ENCODE peak calls at places on chromosome 21, in ten cellular contexts. One of them, this sample, is unnamed.

GRCh38 chr21:44761747-44762208 is 39.8 kb downstream of the UBE2G2 start:
- DNase-seq in heart left ventricle: no peak
- DNase-seq in stimulated activated CD8-positive, alpha-beta memory T cell treated with anti-CD3 and anti-CD28 coated beads, Interleukin-15, amount 100 ng/mL, for 4 hours: no peak
- DNase-seq in fibroblast of mammary gland: no peak
- DNase-seq in HS-5: no peak
- DNase-seq in activated T-helper 1 cell treated with anti-CD3 and anti-CD28 coated beads, Interleukin-12 subunit alpha, Interleukin-12 subunit beta, Interleukin-2, Interleukin-4 antibody, amounts not matched to agents 30 ng/mL and 10 ng/mL and 1 ng/mL, durations not matched to agents 14 hours and 24 hours and 36 hours: no peak
- DNase-seq in T-helper 9 cell: no peak
- DNase-seq in H7: peak; percentile 60
- DNase-seq in cardiac septum: peak; percentile 36
- DNase-seq in retinal pigment epithelial cell: no peak
- DNase-seq in this sample: no peak

GRCh38 chr21:45644041-45644906 is 749 bp downstream of the PCBP3 start:
- DNase-seq in retinal pigment epithelial cell: no peak
- DNase-seq in H7: peak; percentile 76
- DNase-seq in activated T-helper 1 cell treated with anti-CD3 and anti-CD28 coated beads, Interleukin-12 subunit alpha, Interleukin-12 subunit beta, Interleukin-2, Interleukin-4 antibody, amounts not matched to agents 30 ng/mL and 10 ng/mL and 1 ng/mL, durations not matched to agents 14 hours and 24 hours and 36 hours: peak; percentile 39
- DNase-seq in heart left ventricle: no peak
- DNase-seq in HS-5: no peak
- DNase-seq in T-helper 9 cell: no peak
- DNase-seq in cardiac septum: no peak
- DNase-seq in fibroblast of mammary gland: no peak
- DNase-seq in stimulated activated CD8-positive, alpha-beta memory T cell treated with anti-CD3 and anti-CD28 coated beads, Interleukin-15, amount 100 ng/mL, for 4 hours: no peak
- DNase-seq in this sample: no peak

GRCh38 chr21:45906196-45906805 is 75.3 kb upstream of the COL6A1 start:
- DNase-seq in heart left ventricle: no peak
- DNase-seq in H7: no peak
- DNase-seq in fibroblast of mammary gland: no peak
- DNase-seq in cardiac septum: no peak
- DNase-seq in activated T-helper 1 cell treated with anti-CD3 and anti-CD28 coated beads, Interleukin-12 subunit alpha, Interleukin-12 subunit beta, Interleukin-2, Interleukin-4 antibody, amounts not matched to agents 30 ng/mL and 10 ng/mL and 1 ng/mL, durations not matched to agents 14 hours and 24 hours and 36 hours: no peak
- DNase-seq in T-helper 9 cell: no peak
- DNase-seq in HS-5: no peak
- DNase-seq in retinal pigment epithelial cell: no peak
- DNase-seq in stimulated activated CD8-positive, alpha-beta memory T cell treated with anti-CD3 and anti-CD28 coated beads, Interleukin-15, amount 100 ng/mL, for 4 hours: no peak
- DNase-seq in this sample: no peak

GRCh38 chr21:36425286-36425685 is 40.1 kb downstream of the CHAF1B start:
- DNase-seq in heart left ventricle: no peak
- DNase-seq in T-helper 9 cell: no peak
- DNase-seq in stimulated activated CD8-positive, alpha-beta memory T cell treated with anti-CD3 and anti-CD28 coated beads, Interleukin-15, amount 100 ng/mL, for 4 hours: no peak
- DNase-seq in activated T-helper 1 cell treated with anti-CD3 and anti-CD28 coated beads, Interleukin-12 subunit alpha, Interleukin-12 subunit beta, Interleukin-2, Interleukin-4 antibody, amounts not matched to agents 30 ng/mL and 10 ng/mL and 1 ng/mL, durations not matched to agents 14 hours and 24 hours and 36 hours: no peak
- DNase-seq in cardiac septum: no peak
- DNase-seq in retinal pigment epithelial cell: no peak
- DNase-seq in H7: no peak
- DNase-seq in HS-5: no peak
- DNase-seq in fibroblast of mammary gland: peak; percentile 62
- DNase-seq in this sample: no peak

GRCh38 chr21:33755354-33755753 is 113.1 kb downstream of the ITSN1 start:
- DNase-seq in cardiac septum: no peak
- DNase-seq in fibroblast of mammary gland: no peak
- DNase-seq in HS-5: no peak
- DNase-seq in heart left ventricle: no peak
- DNase-seq in stimulated activated CD8-positive, alpha-beta memory T cell treated with anti-CD3 and anti-CD28 coated beads, Interleukin-15, amount 100 ng/mL, for 4 hours: no peak
- DNase-seq in activated T-helper 1 cell treated with anti-CD3 and anti-CD28 coated beads, Interleukin-12 subunit alpha, Interleukin-12 subunit beta, Interleukin-2, Interleukin-4 antibody, amounts not matched to agents 30 ng/mL and 10 ng/mL and 1 ng/mL, durations not matched to agents 14 hours and 24 hours and 36 hours: no peak
- DNase-seq in retinal pigment epithelial cell: no peak
- DNase-seq in T-helper 9 cell: no peak
- DNase-seq in H7: no peak
- DNase-seq in this sample: no peak

GRCh38 chr21:25329227-25329626 is 278.1 kb downstream of the MRPL39 start:
- DNase-seq in cardiac septum: no peak
- DNase-seq in T-helper 9 cell: no peak
- DNase-seq in heart left ventricle: no peak
- DNase-seq in activated T-helper 1 cell treated with anti-CD3 and anti-CD28 coated beads, Interleukin-12 subunit alpha, Interleukin-12 subunit beta, Interleukin-2, Interleukin-4 antibody, amounts not matched to agents 30 ng/mL and 10 ng/mL and 1 ng/mL, durations not matched to agents 14 hours and 24 hours and 36 hours: no peak
- DNase-seq in HS-5: peak; percentile 93
- DNase-seq in retinal pigment epithelial cell: no peak
- DNase-seq in H7: no peak
- DNase-seq in stimulated activated CD8-positive, alpha-beta memory T cell treated with anti-CD3 and anti-CD28 coated beads, Interleukin-15, amount 100 ng/mL, for 4 hours: no peak
- DNase-seq in fibroblast of mammary gland: peak; percentile 93
- DNase-seq in this sample: no peak

GRCh38 chr21:38475519-38475918 is 22.8 kb downstream of the ERG start:
- DNase-seq in cardiac septum: no peak
- DNase-seq in retinal pigment epithelial cell: no peak
- DNase-seq in activated T-helper 1 cell treated with anti-CD3 and anti-CD28 coated beads, Interleukin-12 subunit alpha, Interleukin-12 subunit beta, Interleukin-2, Interleukin-4 antibody, amounts not matched to agents 30 ng/mL and 10 ng/mL and 1 ng/mL, durations not matched to agents 14 hours and 24 hours and 36 hours: no peak
- DNase-seq in stimulated activated CD8-positive, alpha-beta memory T cell treated with anti-CD3 and anti-CD28 coated beads, Interleukin-15, amount 100 ng/mL, for 4 hours: no peak
- DNase-seq in HS-5: no peak
- DNase-seq in T-helper 9 cell: no peak
- DNase-seq in heart left ventricle: no peak
- DNase-seq in fibroblast of mammary gland: no peak
- DNase-seq in H7: no peak
- DNase-seq in this sample: no peak

GRCh38 chr21:26849428-26850115 is 4.4 kb upstream of the ADAMTS1 start:
- DNase-seq in stimulated activated CD8-positive, alpha-beta memory T cell treated with anti-CD3 and anti-CD28 coated beads, Interleukin-15, amount 100 ng/mL, for 4 hours: no peak
- DNase-seq in H7: peak; percentile 19
- DNase-seq in T-helper 9 cell: no peak
- DNase-seq in HS-5: no peak
- DNase-seq in fibroblast of mammary gland: peak; percentile 80
- DNase-seq in heart left ventricle: peak; percentile 33
- DNase-seq in retinal pigment epithelial cell: no peak
- DNase-seq in cardiac septum: no peak
- DNase-seq in activated T-helper 1 cell treated with anti-CD3 and anti-CD28 coated beads, Interleukin-12 subunit alpha, Interleukin-12 subunit beta, Interleukin-2, Interleukin-4 antibody, amounts not matched to agents 30 ng/mL and 10 ng/mL and 1 ng/mL, durations not matched to agents 14 hours and 24 hours and 36 hours: no peak
- DNase-seq in this sample: no peak

GRCh38 chr21:31730687-31731111 is 1.2 kb downstream of the SCAF4 start:
- DNase-seq in fibroblast of mammary gland: no peak
- DNase-seq in activated T-helper 1 cell treated with anti-CD3 and anti-CD28 coated beads, Interleukin-12 subunit alpha, Interleukin-12 subunit beta, Interleukin-2, Interleukin-4 antibody, amounts not matched to agents 30 ng/mL and 10 ng/mL and 1 ng/mL, durations not matched to agents 14 hours and 24 hours and 36 hours: no peak
- DNase-seq in HS-5: no peak
- DNase-seq in stimulated activated CD8-positive, alpha-beta memory T cell treated with anti-CD3 and anti-CD28 coated beads, Interleukin-15, amount 100 ng/mL, for 4 hours: no peak
- DNase-seq in cardiac septum: no peak
- DNase-seq in H7: peak; percentile 87
- DNase-seq in T-helper 9 cell: no peak
- DNase-seq in retinal pigment epithelial cell: no peak
- DNase-seq in heart left ventricle: peak; percentile 16
- DNase-seq in this sample: no peak

GRCh38 chr21:34881421-34881820 is 167.7 kb downstream of the RUNX1 start:
- DNase-seq in T-helper 9 cell: no peak
- DNase-seq in heart left ventricle: no peak
- DNase-seq in activated T-helper 1 cell treated with anti-CD3 and anti-CD28 coated beads, Interleukin-12 subunit alpha, Interleukin-12 subunit beta, Interleukin-2, Interleukin-4 antibody, amounts not matched to agents 30 ng/mL and 10 ng/mL and 1 ng/mL, durations not matched to agents 14 hours and 24 hours and 36 hours: no peak
- DNase-seq in fibroblast of mammary gland: peak; percentile 45
- DNase-seq in H7: no peak
- DNase-seq in stimulated activated CD8-positive, alpha-beta memory T cell treated with anti-CD3 and anti-CD28 coated beads, Interleukin-15, amount 100 ng/mL, for 4 hours: no peak
- DNase-seq in retinal pigment epithelial cell: no peak
- DNase-seq in HS-5: no peak
- DNase-seq in cardiac septum: no peak
- DNase-seq in this sample: no peak

GRCh38 chr21:31991356-31992331 is 118.8 kb downstream of the HUNK start:
- DNase-seq in cardiac septum: no peak
- DNase-seq in HS-5: no peak
- DNase-seq in retinal pigment epithelial cell: no peak
- DNase-seq in stimulated activated CD8-positive, alpha-beta memory T cell treated with anti-CD3 and anti-CD28 coated beads, Interleukin-15, amount 100 ng/mL, for 4 hours: no peak
- DNase-seq in H7: peak; percentile 63
- DNase-seq in fibroblast of mammary gland: no peak
- DNase-seq in activated T-helper 1 cell treated with anti-CD3 and anti-CD28 coated beads, Interleukin-12 subunit alpha, Interleukin-12 subunit beta, Interleukin-2, Interleukin-4 antibody, amounts not matched to agents 30 ng/mL and 10 ng/mL and 1 ng/mL, durations not matched to agents 14 hours and 24 hours and 36 hours: no peak
- DNase-seq in heart left ventricle: no peak
- DNase-seq in T-helper 9 cell: no peak
- DNase-seq in this sample: no peak

GRCh38 chr21:45930792-45931191 is 50.8 kb upstream of the COL6A1 start:
- DNase-seq in T-helper 9 cell: no peak
- DNase-seq in H7: no peak
- DNase-seq in stimulated activated CD8-positive, alpha-beta memory T cell treated with anti-CD3 and anti-CD28 coated beads, Interleukin-15, amount 100 ng/mL, for 4 hours: no peak
- DNase-seq in retinal pigment epithelial cell: no peak
- DNase-seq in heart left ventricle: no peak
- DNase-seq in activated T-helper 1 cell treated with anti-CD3 and anti-CD28 coated beads, Interleukin-12 subunit alpha, Interleukin-12 subunit beta, Interleukin-2, Interleukin-4 antibody, amounts not matched to agents 30 ng/mL and 10 ng/mL and 1 ng/mL, durations not matched to agents 14 hours and 24 hours and 36 hours: no peak
- DNase-seq in fibroblast of mammary gland: no peak
- DNase-seq in cardiac septum: no peak
- DNase-seq in HS-5: no peak
- DNase-seq in this sample: no peak

This sample was measured in stimulated activated naive B cell treated with anti-CD40 and anti-IgM and Interleukin-4, amounts not matched to agents 10 μg/mL and 1 μg/mL and 100 μg/mL, for 72 hours.